ENCODE peak calls at places on chromosomes 4 and X, in eight cellular contexts. One of them, this sample, is unnamed.

GRCh38 chrX:10486373-10486772 is 134.0 kb downstream of the MID1 start:
- DNase-seq in Peyer's patch: no peak
- DNase-seq in stomach: no peak
- DNase-seq in lower leg skin: peak
- DNase-seq in heart left ventricle: peak
- DNase-seq in suprapubic skin: no peak
- DNase-seq in body of pancreas: no peak
- DNase-seq in erythroblast: no peak
- DNase-seq in this sample: no peak

GRCh38 chrX:129540725-129541184 is 696 bp downstream of the OCRL start:
- DNase-seq in Peyer's patch: peak
- DNase-seq in stomach: peak
- DNase-seq in lower leg skin: peak
- DNase-seq in heart left ventricle: no peak
- DNase-seq in suprapubic skin: peak
- DNase-seq in body of pancreas: no peak
- DNase-seq in erythroblast: peak
- DNase-seq in this sample: no peak

GRCh38 chr4:48665555-48666186 is 114.4 kb downstream of the FRYL start:
- DNase-seq in Peyer's patch: no peak
- DNase-seq in stomach: no peak
- DNase-seq in lower leg skin: no peak
- DNase-seq in heart left ventricle: no peak
- DNase-seq in suprapubic skin: no peak
- DNase-seq in body of pancreas: no peak
- DNase-seq in erythroblast: no peak
- DNase-seq in this sample: no peak

GRCh38 chr4:98284640-98285046 is 23.5 kb downstream of the RAP1GDS1 start:
- DNase-seq in Peyer's patch: no peak
- DNase-seq in stomach: no peak
- DNase-seq in lower leg skin: no peak
- DNase-seq in heart left ventricle: no peak
- DNase-seq in suprapubic skin: no peak
- DNase-seq in body of pancreas: no peak
- DNase-seq in erythroblast: no peak
- DNase-seq in this sample: no peak

GRCh38 chr4:87570290-87570689 is 38.0 kb upstream of the DSPP start:
- DNase-seq in Peyer's patch: no peak
- DNase-seq in stomach: no peak
- DNase-seq in lower leg skin: no peak
- DNase-seq in heart left ventricle: no peak
- DNase-seq in suprapubic skin: no peak
- DNase-seq in body of pancreas: no peak
- DNase-seq in erythroblast: no peak
- DNase-seq in this sample: no peak

GRCh38 chrX:2708016-2708415 is 16.9 kb downstream of the CD99 start:
- DNase-seq in Peyer's patch: no peak
- DNase-seq in stomach: no peak
- DNase-seq in lower leg skin: no peak
- DNase-seq in heart left ventricle: no peak
- DNase-seq in suprapubic skin: no peak
- DNase-seq in body of pancreas: no peak
- DNase-seq in erythroblast: no peak
- DNase-seq in this sample: no peak

GRCh38 chrX:17669458-17669857 is 67.8 kb upstream of the SCML1 start:
- DNase-seq in Peyer's patch: no peak
- DNase-seq in stomach: no peak
- DNase-seq in lower leg skin: no peak
- DNase-seq in heart left ventricle: no peak
- DNase-seq in suprapubic skin: no peak
- DNase-seq in body of pancreas: no peak
- DNase-seq in erythroblast: no peak
- DNase-seq in this sample: no peak

GRCh38 chrX:68647156-68647957 is at the start of gene STARD8:
- DNase-seq in Peyer's patch: no peak
- DNase-seq in stomach: peak
- DNase-seq in lower leg skin: no peak
- DNase-seq in heart left ventricle: peak
- DNase-seq in suprapubic skin: no peak
- DNase-seq in body of pancreas: peak
- DNase-seq in erythroblast: peak
- DNase-seq in this sample: no peak

GRCh38 chrX:130082244-130083106 is 27.8 kb downstream of the ELF4 start:
- DNase-seq in Peyer's patch: peak
- DNase-seq in stomach: peak
- DNase-seq in lower leg skin: peak
- DNase-seq in heart left ventricle: peak
- DNase-seq in suprapubic skin: peak
- DNase-seq in body of pancreas: no peak
- DNase-seq in erythroblast: peak
- DNase-seq in this sample: peak

GRCh38 chr4:30776921-30777415 is 56.8 kb downstream of the PCDH7 start:
- DNase-seq in Peyer's patch: no peak
- DNase-seq in stomach: no peak
- DNase-seq in lower leg skin: no peak
- DNase-seq in heart left ventricle: no peak
- DNase-seq in suprapubic skin: no peak
- DNase-seq in body of pancreas: no peak
- DNase-seq in erythroblast: no peak
- DNase-seq in this sample: no peak

GRCh38 chrX:13876652-13877051 is 59.8 kb upstream of the GPM6B start:
- DNase-seq in Peyer's patch: no peak
- DNase-seq in stomach: no peak
- DNase-seq in lower leg skin: no peak
- DNase-seq in heart left ventricle: peak
- DNase-seq in suprapubic skin: no peak
- DNase-seq in body of pancreas: no peak
- DNase-seq in erythroblast: no peak
- DNase-seq in this sample: no peak

GRCh38 chr4:122703868-122704267 is 28.6 kb upstream of the BBS12 start:
- DNase-seq in Peyer's patch: no peak
- DNase-seq in stomach: no peak
- DNase-seq in lower leg skin: no peak
- DNase-seq in heart left ventricle: no peak
- DNase-seq in suprapubic skin: no peak
- DNase-seq in body of pancreas: no peak
- DNase-seq in erythroblast: no peak
- DNase-seq in this sample: no peak

DNA sequence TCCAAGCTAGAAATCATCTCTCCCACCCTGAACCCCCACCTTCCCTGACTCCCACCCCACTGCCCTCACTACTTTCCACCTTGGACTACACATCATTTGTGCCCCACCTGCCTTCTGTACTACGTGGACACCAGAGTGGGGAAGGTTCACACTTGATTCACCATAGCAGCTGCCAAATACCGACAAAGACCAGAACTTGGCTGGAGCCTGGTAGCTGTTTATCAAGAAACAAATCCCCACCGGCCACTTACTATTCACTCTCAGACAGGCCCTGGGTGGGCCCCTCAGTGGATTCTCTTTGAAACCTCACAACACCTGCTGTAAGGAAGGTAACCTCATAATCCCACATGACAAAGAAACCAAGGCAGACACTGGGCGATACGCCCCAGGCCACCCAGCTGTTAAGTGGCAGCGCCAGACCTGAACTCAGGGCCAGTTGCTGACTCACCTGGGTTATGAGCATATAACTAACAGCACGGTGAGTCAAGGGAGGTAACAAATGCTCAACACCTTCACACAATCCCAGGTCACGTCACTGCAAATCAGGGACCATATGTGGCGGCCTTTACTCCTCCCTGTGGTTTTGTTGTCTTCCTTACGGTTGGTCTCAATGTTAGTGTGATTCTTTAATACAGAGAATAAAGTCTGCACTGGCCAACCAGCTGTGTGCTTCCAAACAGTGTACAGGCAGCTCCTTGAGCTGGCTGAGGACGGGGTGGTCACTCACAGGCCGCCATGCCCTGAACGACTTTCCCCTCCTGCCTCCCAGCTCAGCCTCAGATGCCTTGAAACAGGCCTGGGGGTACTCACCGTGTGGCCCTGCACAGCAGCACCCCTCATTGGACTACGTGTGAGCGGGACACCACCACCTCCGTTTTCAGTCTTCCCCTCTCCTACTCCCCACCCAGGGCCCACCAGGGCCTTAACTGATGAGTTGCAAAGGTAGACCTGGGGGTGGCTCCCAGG is 7.5 kb downstream of the WDR1 start:
- DNase-seq in Peyer's patch: peak
- DNase-seq in stomach: no peak
- DNase-seq in lower leg skin: no peak
- DNase-seq in heart left ventricle: no peak
- DNase-seq in suprapubic skin: no peak
- DNase-seq in body of pancreas: no peak
- DNase-seq in erythroblast: no peak
- DNase-seq in this sample: no peak
- TF ChIP-seq POLR2A in Peyer's patch: no peak
- TF ChIP-seq POLR2A in stomach: no peak
- TF ChIP-seq POLR2A in lower leg skin: no peak
- TF ChIP-seq POLR2A in heart left ventricle: no peak
- TF ChIP-seq POLR2A in suprapubic skin: no peak
- TF ChIP-seq POLR2A in body of pancreas: no peak
- TF ChIP-seq POLR2A in erythroblast: no peak
- TF ChIP-seq POLR2A in this sample: peak

DNA sequence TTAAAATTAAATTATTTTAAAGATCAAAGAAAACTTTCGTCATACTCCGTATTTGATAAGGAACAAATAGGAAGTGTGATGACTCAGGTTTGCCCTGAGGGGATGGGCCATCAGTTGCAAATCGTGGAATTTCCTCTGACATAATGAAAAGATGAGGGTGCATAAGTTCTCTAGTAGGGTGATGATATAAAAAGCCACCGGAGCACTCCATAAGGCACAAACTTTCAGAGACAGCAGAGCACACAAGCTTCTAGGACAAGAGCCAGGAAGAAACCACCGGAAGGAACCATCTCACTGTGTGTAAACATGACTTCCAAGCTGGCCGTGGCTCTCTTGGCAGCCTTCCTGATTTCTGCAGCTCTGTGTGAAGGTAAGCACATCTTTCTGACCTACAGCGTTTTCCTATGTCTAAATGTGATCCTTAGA is at the start of gene CXCL8:
- DNase-seq in Peyer's patch: peak
- DNase-seq in stomach: peak
- DNase-seq in lower leg skin: peak
- DNase-seq in heart left ventricle: peak
- DNase-seq in suprapubic skin: peak
- DNase-seq in body of pancreas: peak
- DNase-seq in erythroblast: no peak
- DNase-seq in this sample: no peak
- TF ChIP-seq POLR2A in Peyer's patch: no peak
- TF ChIP-seq POLR2A in stomach: no peak
- TF ChIP-seq POLR2A in lower leg skin: no peak
- TF ChIP-seq POLR2A in heart left ventricle: no peak
- TF ChIP-seq POLR2A in suprapubic skin: no peak
- TF ChIP-seq POLR2A in body of pancreas: peak
- TF ChIP-seq POLR2A in erythroblast: peak
- TF ChIP-seq POLR2A in this sample: no peak

GRCh38 chr4:107935246-107935645 is 3.9 kb downstream of the CYP2U1 start:
- DNase-seq in Peyer's patch: no peak
- DNase-seq in stomach: no peak
- DNase-seq in lower leg skin: no peak
- DNase-seq in heart left ventricle: no peak
- DNase-seq in suprapubic skin: no peak
- DNase-seq in body of pancreas: no peak
- DNase-seq in erythroblast: no peak
- DNase-seq in this sample: no peak

GRCh38 chr4:107937040-107937439 is 5.7 kb downstream of the CYP2U1 start:
- DNase-seq in Peyer's patch: no peak
- DNase-seq in stomach: no peak
- DNase-seq in lower leg skin: no peak
- DNase-seq in heart left ventricle: no peak
- DNase-seq in suprapubic skin: no peak
- DNase-seq in body of pancreas: no peak
- DNase-seq in erythroblast: no peak
- DNase-seq in this sample: no peak

GRCh38 chr4:107931775-107932321 is 499 bp downstream of the CYP2U1 start:
- DNase-seq in Peyer's patch: peak
- DNase-seq in stomach: no peak
- DNase-seq in lower leg skin: peak
- DNase-seq in heart left ventricle: peak
- DNase-seq in suprapubic skin: peak
- DNase-seq in body of pancreas: no peak
- DNase-seq in erythroblast: no peak
- DNase-seq in this sample: no peak

DNA sequence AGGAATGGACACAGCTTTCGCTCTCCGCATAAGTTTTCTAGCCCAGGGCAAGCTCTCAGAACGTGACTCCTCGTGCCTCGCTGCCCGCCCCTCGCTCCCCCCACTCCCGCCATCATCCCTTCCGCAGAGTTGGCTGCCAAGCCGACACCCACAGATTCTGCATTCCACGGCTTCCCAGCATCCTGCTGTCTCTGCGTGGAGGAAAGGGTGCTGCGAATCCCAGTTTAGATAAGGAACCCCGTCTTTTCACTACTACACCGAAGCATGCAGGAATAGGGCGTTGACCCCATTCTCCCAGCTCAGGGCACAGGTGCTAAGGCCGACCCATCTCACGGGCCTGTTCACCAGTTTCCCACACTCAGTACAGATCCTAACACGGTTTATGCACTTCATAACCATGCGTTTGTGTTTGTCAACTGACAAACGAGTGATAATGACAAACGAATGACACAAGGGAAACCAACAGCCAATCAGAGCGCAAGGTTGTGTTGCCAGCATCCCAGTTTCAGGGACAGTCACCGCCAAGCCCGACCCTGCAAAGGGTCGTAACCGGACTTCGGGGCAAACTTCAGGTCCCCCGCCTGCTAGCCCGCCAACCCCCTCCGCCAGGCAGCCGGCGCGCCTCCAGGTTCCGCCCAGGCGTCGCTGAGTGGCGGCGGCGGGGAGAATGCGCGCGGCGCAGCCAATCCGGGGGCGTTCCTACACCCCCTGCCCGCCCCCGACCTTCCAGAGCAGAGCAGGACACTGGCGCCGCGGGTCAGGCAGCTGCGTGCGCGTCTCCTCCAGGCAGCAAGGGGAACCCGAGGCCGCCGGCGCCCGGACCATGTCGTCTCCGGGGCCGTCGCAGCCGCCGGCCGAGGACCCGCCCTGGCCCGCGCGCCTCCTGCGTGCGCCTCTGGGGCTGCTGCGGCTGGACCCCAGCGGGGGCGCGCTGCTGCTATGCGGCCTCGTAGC is at the start of gene CYP2U1:
- DNase-seq in Peyer's patch: peak
- DNase-seq in stomach: peak
- DNase-seq in lower leg skin: peak
- DNase-seq in heart left ventricle: peak
- DNase-seq in suprapubic skin: peak
- DNase-seq in body of pancreas: peak
- DNase-seq in erythroblast: peak
- DNase-seq in this sample: peak
- TF ChIP-seq POLR2A in Peyer's patch: no peak
- TF ChIP-seq POLR2A in stomach: no peak
- TF ChIP-seq POLR2A in lower leg skin: no peak
- TF ChIP-seq POLR2A in heart left ventricle: peak
- TF ChIP-seq POLR2A in suprapubic skin: no peak
- TF ChIP-seq POLR2A in body of pancreas: peak
- TF ChIP-seq POLR2A in erythroblast: no peak
- TF ChIP-seq POLR2A in this sample: no peak

GRCh38 chr4:184719407-184719806 is 14.5 kb downstream of the CENPU start:
- DNase-seq in Peyer's patch: no peak
- DNase-seq in stomach: no peak
- DNase-seq in lower leg skin: no peak
- DNase-seq in heart left ventricle: no peak
- DNase-seq in suprapubic skin: no peak
- DNase-seq in body of pancreas: no peak
- DNase-seq in erythroblast: no peak
- DNase-seq in this sample: no peak

GRCh38 chr4:184713887-184714286 is 20.0 kb downstream of the CENPU start:
- DNase-seq in Peyer's patch: no peak
- DNase-seq in stomach: no peak
- DNase-seq in lower leg skin: no peak
- DNase-seq in heart left ventricle: no peak
- DNase-seq in suprapubic skin: no peak
- DNase-seq in body of pancreas: no peak
- DNase-seq in erythroblast: no peak
- DNase-seq in this sample: no peak
- TF ChIP-seq POLR2A in Peyer's patch: no peak
- TF ChIP-seq POLR2A in stomach: no peak
- TF ChIP-seq POLR2A in lower leg skin: no peak
- TF ChIP-seq POLR2A in heart left ventricle: no peak
- TF ChIP-seq POLR2A in suprapubic skin: no peak
- TF ChIP-seq POLR2A in body of pancreas: no peak
- TF ChIP-seq POLR2A in erythroblast: no peak
- TF ChIP-seq POLR2A in this sample: no peak